ENCODE peak calls at places on chromosomes 6 and 20, in six cellular contexts. One of them, this sample, is unnamed.

GRCh38 chr20:50450961-50451752 is 59.0 kb upstream of the PTPN1 start:
- DNase-seq in K562: no peak
- DNase-seq in GM12878: peak
- DNase-seq in H1: peak
- DNase-seq in HCT116: no peak
- DNase-seq in HepG2: peak
- DNase-seq in this sample: peak

GRCh38 chr6:108835218-108835850 is 12.9 kb upstream of the ARMC2 start:
- DNase-seq in K562: peak
- DNase-seq in GM12878: peak
- DNase-seq in H1: peak
- DNase-seq in HCT116: peak
- DNase-seq in HepG2: peak
- DNase-seq in this sample: peak

GRCh38 chr6:109743739-109744138 is 52.6 kb downstream of the FIG4 start:
- DNase-seq in K562: no peak
- DNase-seq in GM12878: no peak
- DNase-seq in H1: no peak
- DNase-seq in HCT116: no peak
- DNase-seq in HepG2: no peak
- DNase-seq in this sample: no peak

GRCh38 chr20:61117725-61118124 is 134.3 kb upstream of the CDH4 start:
- DNase-seq in K562: no peak
- DNase-seq in GM12878: no peak
- DNase-seq in H1: no peak
- DNase-seq in HCT116: no peak
- DNase-seq in HepG2: no peak
- DNase-seq in this sample: no peak

GRCh38 chr6:4910060-4910746 is 93.6 kb downstream of the RPP40 start:
- DNase-seq in K562: no peak
- DNase-seq in GM12878: no peak
- DNase-seq in H1: no peak
- DNase-seq in HCT116: no peak
- DNase-seq in HepG2: no peak
- DNase-seq in this sample: no peak

GRCh38 chr6:30325150-30325872 is 1.4 kb upstream of the TRIM39 start:
- DNase-seq in K562: peak
- DNase-seq in GM12878: peak
- DNase-seq in H1: no peak
- DNase-seq in HCT116: no peak
- DNase-seq in HepG2: peak
- DNase-seq in this sample: no peak

GRCh38 chr20:47862841-47863240 is 77.6 kb upstream of the SULF2 start:
- DNase-seq in K562: no peak
- DNase-seq in GM12878: no peak
- DNase-seq in H1: no peak
- DNase-seq in HCT116: no peak
- DNase-seq in HepG2: no peak
- DNase-seq in this sample: no peak

GRCh38 chr20:16974080-16974854 is 226.1 kb downstream of the OTOR start:
- DNase-seq in K562: no peak
- DNase-seq in GM12878: no peak
- DNase-seq in H1: no peak
- DNase-seq in HCT116: no peak
- DNase-seq in HepG2: no peak
- DNase-seq in this sample: no peak

GRCh38 chr6:42696526-42697267 is 25.7 kb downstream of the PRPH2 start:
- DNase-seq in K562: peak
- DNase-seq in GM12878: no peak
- DNase-seq in H1: no peak
- DNase-seq in HCT116: no peak
- DNase-seq in HepG2: no peak
- DNase-seq in this sample: no peak

DNA sequence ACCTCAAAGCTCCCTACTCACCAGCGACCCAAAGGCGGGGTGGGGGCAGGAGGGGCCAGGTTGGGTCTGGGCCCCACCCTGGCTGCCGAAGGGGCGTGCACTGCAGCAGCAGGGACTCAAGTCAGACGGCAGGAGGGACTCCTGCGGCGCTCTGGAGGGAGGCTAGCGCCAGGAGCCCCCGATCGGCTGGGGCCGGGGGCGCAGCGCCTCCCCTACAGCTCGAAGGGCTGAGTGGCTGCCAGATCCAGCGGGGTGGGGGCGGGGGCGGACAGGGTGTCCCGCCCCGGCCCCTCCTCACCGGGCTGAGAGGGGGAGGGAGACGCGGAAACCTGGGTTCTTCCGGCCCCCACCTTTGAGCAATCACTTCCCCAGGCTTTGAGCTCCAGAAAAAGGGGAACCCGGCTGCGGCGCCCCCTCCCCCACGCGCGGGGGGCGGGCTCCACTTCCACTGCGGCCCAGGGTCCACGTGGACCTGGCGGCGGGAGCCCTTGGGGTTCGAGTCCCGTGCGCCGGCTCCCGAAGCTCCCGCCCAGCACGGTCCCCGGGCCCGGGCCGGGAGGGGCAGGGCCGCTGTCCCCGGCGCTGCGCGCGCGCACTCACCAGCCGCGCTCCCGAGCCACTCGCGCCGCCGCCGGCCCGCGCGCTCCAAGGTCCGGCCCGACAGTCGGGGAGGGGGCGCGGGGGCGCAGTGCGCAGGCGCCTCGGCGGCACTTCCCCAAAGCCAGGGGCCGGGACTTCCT is at the start of gene RGS19:
- DNase-seq in K562: peak
- DNase-seq in GM12878: no peak
- DNase-seq in H1: peak
- DNase-seq in HCT116: no peak
- DNase-seq in HepG2: peak
- DNase-seq in this sample: peak
- TF ChIP-seq ZNF274 in K562: no peak
- TF ChIP-seq ZNF274 in GM12878: no peak
- TF ChIP-seq ZNF274 in H1: no peak
- TF ChIP-seq ZNF274 in HCT116: no peak
- TF ChIP-seq ZNF274 in HepG2: no peak
- TF ChIP-seq ZNF274 in this sample: no peak

DNA sequence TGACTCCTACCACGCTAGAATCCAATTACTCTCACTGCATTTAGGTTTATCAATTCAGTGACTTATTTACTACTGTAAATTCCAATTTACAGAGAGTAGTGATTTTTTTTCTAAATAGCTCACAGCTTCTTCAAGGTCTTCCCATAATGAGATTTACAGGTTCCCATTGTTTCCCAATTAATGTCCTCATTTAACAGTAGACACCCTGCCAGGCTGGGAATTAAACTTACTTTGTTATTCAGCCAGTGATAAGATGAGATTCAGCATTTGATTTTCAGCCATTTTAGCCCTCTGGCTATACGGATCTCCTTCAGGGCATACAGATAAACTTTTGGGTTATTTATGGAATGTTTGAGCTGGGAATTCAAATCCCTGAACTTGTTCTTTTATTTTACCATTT is 582.9 kb upstream of the EYS start:
- DNase-seq in K562: no peak
- DNase-seq in GM12878: no peak
- DNase-seq in H1: no peak
- DNase-seq in HCT116: no peak
- DNase-seq in HepG2: no peak
- DNase-seq in this sample: no peak
- TF ChIP-seq ZNF274 in K562: no peak
- TF ChIP-seq ZNF274 in GM12878: no peak
- TF ChIP-seq ZNF274 in H1: no peak
- TF ChIP-seq ZNF274 in HCT116: no peak
- TF ChIP-seq ZNF274 in HepG2: no peak
- TF ChIP-seq ZNF274 in this sample: no peak

GRCh38 chr6:17218749-17219093 is 62.4 kb upstream of the RBM24 start:
- DNase-seq in K562: no peak
- DNase-seq in GM12878: no peak
- DNase-seq in H1: no peak
- DNase-seq in HCT116: no peak
- DNase-seq in HepG2: no peak
- DNase-seq in this sample: no peak

GRCh38 chr6:17219098-17219497 is 62.1 kb upstream of the RBM24 start:
- DNase-seq in K562: no peak
- DNase-seq in GM12878: no peak
- DNase-seq in H1: no peak
- DNase-seq in HCT116: no peak
- DNase-seq in HepG2: no peak
- DNase-seq in this sample: no peak

GRCh38 chr6:17220511-17220910 is 60.6 kb upstream of the RBM24 start:
- DNase-seq in K562: no peak
- DNase-seq in GM12878: no peak
- DNase-seq in H1: no peak
- DNase-seq in HCT116: no peak
- DNase-seq in HepG2: no peak
- DNase-seq in this sample: no peak

GRCh38 chr6:17218023-17218748 is 63.0 kb upstream of the RBM24 start:
- DNase-seq in K562: no peak
- DNase-seq in GM12878: no peak
- DNase-seq in H1: no peak
- DNase-seq in HCT116: no peak
- DNase-seq in HepG2: no peak
- DNase-seq in this sample: no peak

DNA sequence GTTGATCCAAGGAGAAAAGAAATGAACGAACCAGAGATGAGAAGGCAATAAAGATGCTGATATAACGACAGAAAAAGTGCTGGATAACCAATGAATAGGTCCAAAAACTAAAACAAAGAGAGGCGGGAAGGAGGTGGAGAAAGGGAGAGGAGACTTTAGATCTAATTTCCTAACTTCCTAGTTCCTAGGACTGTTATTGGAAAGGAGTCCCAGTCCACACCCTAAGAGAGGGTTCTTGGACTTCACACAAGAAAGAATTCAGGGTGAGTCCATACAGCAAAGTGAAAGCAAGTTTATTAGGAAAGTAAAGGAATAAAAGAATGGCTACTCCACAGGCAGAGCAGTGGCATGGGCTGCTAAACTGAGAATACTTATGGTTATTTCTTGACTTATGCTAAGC is 61.1 kb upstream of the RBM24 start:
- DNase-seq in K562: no peak
- DNase-seq in GM12878: no peak
- DNase-seq in H1: no peak
- DNase-seq in HCT116: no peak
- DNase-seq in HepG2: no peak
- DNase-seq in this sample: no peak
- TF ChIP-seq ZNF274 in K562: no peak
- TF ChIP-seq ZNF274 in GM12878: no peak
- TF ChIP-seq ZNF274 in H1: no peak
- TF ChIP-seq ZNF274 in HCT116: no peak
- TF ChIP-seq ZNF274 in HepG2: no peak
- TF ChIP-seq ZNF274 in this sample: no peak

GRCh38 chr20:23925789-23926525 is 46.4 kb upstream of the CST5 start:
- DNase-seq in K562: no peak
- DNase-seq in GM12878: no peak
- DNase-seq in H1: no peak
- DNase-seq in HCT116: no peak
- DNase-seq in HepG2: no peak
- DNase-seq in this sample: no peak

GRCh38 chr20:23928353-23928752 is 48.8 kb upstream of the CST5 start:
- DNase-seq in K562: no peak
- DNase-seq in GM12878: no peak
- DNase-seq in H1: no peak
- DNase-seq in HCT116: no peak
- DNase-seq in HepG2: no peak
- DNase-seq in this sample: no peak

GRCh38 chr20:23924751-23925150 is 45.2 kb upstream of the CST5 start:
- DNase-seq in K562: no peak
- DNase-seq in GM12878: no peak
- DNase-seq in H1: no peak
- DNase-seq in HCT116: no peak
- DNase-seq in HepG2: no peak
- DNase-seq in this sample: no peak

GRCh38 chr20:23926941-23927872 is 47.7 kb upstream of the CST5 start:
- DNase-seq in K562: no peak
- DNase-seq in GM12878: no peak
- DNase-seq in H1: no peak
- DNase-seq in HCT116: no peak
- DNase-seq in HepG2: no peak
- DNase-seq in this sample: no peak

GRCh38 chr20:23926526-23926880 is 47.0 kb upstream of the CST5 start:
- DNase-seq in K562: no peak
- DNase-seq in GM12878: no peak
- DNase-seq in H1: no peak
- DNase-seq in HCT116: no peak
- DNase-seq in HepG2: no peak
- DNase-seq in this sample: no peak
- TF ChIP-seq ZNF274 in K562: no peak
- TF ChIP-seq ZNF274 in GM12878: no peak
- TF ChIP-seq ZNF274 in H1: no peak
- TF ChIP-seq ZNF274 in HCT116: no peak
- TF ChIP-seq ZNF274 in HepG2: no peak
- TF ChIP-seq ZNF274 in this sample: no peak

DNA sequence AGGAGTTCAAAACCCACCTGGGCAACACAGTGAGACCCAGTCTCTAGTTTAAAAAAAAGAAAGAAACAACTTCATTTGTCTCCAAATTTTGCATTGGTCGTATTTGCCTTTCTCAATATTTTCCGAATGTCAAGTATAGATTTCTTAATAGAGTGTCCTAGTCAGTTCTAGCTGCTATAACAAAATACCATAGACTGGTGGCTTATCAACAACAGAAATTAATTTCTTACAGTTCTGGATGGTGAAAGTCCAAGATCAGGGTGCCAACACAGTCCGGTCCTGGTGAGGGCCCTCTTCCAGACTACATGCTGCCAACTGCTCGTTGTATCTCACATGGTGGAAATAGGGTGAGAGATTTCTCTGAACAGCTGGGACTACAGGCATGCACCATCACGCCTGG is 34.0 kb downstream of the NQO2 start:
- DNase-seq in K562: no peak
- DNase-seq in GM12878: no peak
- DNase-seq in H1: no peak
- DNase-seq in HCT116: no peak
- DNase-seq in HepG2: no peak
- DNase-seq in this sample: no peak
- TF ChIP-seq ZNF274 in K562: no peak
- TF ChIP-seq ZNF274 in GM12878: no peak
- TF ChIP-seq ZNF274 in H1: no peak
- TF ChIP-seq ZNF274 in HCT116: no peak
- TF ChIP-seq ZNF274 in HepG2: no peak
- TF ChIP-seq ZNF274 in this sample: no peak

This sample was measured in NT2/D1.